ENCODE peak calls at places on chromosomes 1 and 21, in eight cellular contexts. Q is NCI-H1105; D is pulmonary artery endothelial cell; Y is M059J; X is NCI-H1417; J is NAMALWA; Z is HT1080; W is activated T-helper 1 cell treated with anti-CD3 and anti-CD28 coated beads, Interleukin-12 subunit alpha, Interleukin-12 subunit beta, Interleukin-2, Interleukin-4 antibody, amounts not matched to agents 30 ng/mL and 10 ng/mL and 1 ng/mL, durations not matched to agents 14 hours and 24 hours and 36 hours. A is an unnamed sample.

GRCh38 chr21:39014751-39015150 is 168.5 kb downstream of the PSMG1 start:
- DNase-seq in D (no peak), Q (no peak), Y (peak), X (no peak), Z (peak), J (no peak), W (no peak), A (peak)

GRCh38 chr1:172467446-172467845 is 23.6 kb upstream of the PIGC start:
- DNase-seq in J (no peak), Z (no peak), Q (no peak), W (no peak), Y (no peak), D (no peak), X (no peak), A (no peak)

GRCh38 chr1:213989071-213989739 is 1.4 kb downstream of the PROX1 start:
- DNase-seq in Z (no peak), Q (peak), W (no peak), Y (peak), J (no peak), D (no peak), X (peak), A (no peak)

GRCh38 chr1:66559517-66559916 is 25.6 kb downstream of the SGIP1 start:
- DNase-seq in D (no peak), X (no peak), Y (no peak), W (no peak), Q (no peak), Z (no peak), J (no peak), A (no peak)

GRCh38 chr1:112515311-112516009 is 6.7 kb downstream of the WNT2B start:
- DNase-seq in Z (no peak), Y (peak), D (peak), X (no peak), W (no peak), Q (no peak), J (no peak), A (peak)

GRCh38 chr1:15066191-15066590 is 87.4 kb upstream of the TMEM51 start:
- DNase-seq in Q (no peak), Y (no peak), D (no peak), Z (no peak), J (no peak), X (no peak), W (no peak), A (no peak)

GRCh38 chr1:89525169-89525855 is 683 bp downstream of the LRRC8B start:
- DNase-seq in W (peak), X (peak), Z (no peak), Y (no peak), Q (peak), D (no peak), J (peak), A (no peak)

GRCh38 chr1:54131419-54131818 is 21.4 kb downstream of the CDCP2 start:
- DNase-seq in Q (no peak), Z (no peak), Y (no peak), J (no peak), D (no peak), X (no peak), W (no peak), A (no peak)

GRCh38 chr1:117658676-117659075 is 52.8 kb downstream of the TENT5C start:
- DNase-seq in W (peak), Y (no peak), X (no peak), J (no peak), D (no peak), Z (no peak), Q (no peak), A (no peak)

GRCh38 chr1:67614511-67614934 is 70.5 kb upstream of the GADD45A start:
- DNase-seq in Q (no peak), Y (peak), D (no peak), W (no peak), X (no peak), J (no peak), Z (peak), A (no peak)

GRCh38 chr1:246066553-246066952 is 440.5 kb downstream of the SMYD3 start:
- DNase-seq in Z (no peak), Y (no peak), X (no peak), Q (no peak), J (no peak), D (no peak), W (no peak), A (no peak)

GRCh38 chr1:23249785-23250184 is 32.5 kb upstream of the HTR1D start:
- DNase-seq in D (no peak), Z (peak), J (no peak), Q (no peak), X (no peak), W (no peak), Y (peak), A (peak)